ENCODE peak calls at places on chromosomes 3 and 15, in four cellular contexts. One of them, this sample, is unnamed. For H3K4me1, the result is how much of the 10 kb centered on the place peaks cover.

GRCh38 chr15:92277776-92278175 is 115.9 kb upstream of the ST8SIA2 start:
- DNase-seq in neuronal stem cell: no peak
- DNase-seq in K562: no peak
- DNase-seq in OCI-LY7: peak
- DNase-seq in this sample: peak

GRCh38 chr3:41299036-41299435 is 99.7 kb downstream of the CTNNB1 start:
- DNase-seq in OCI-LY7: no peak
- DNase-seq in neuronal stem cell: no peak
- DNase-seq in K562: no peak
- DNase-seq in this sample: no peak

GRCh38 chr15:91857772-91858171 is 4.3 kb downstream of the SLCO3A1 start:
- DNase-seq in neuronal stem cell: no peak
- DNase-seq in K562: no peak
- DNase-seq in OCI-LY7: peak
- DNase-seq in this sample: peak

GRCh38 chr15:100544946-100545345 is 16.2 kb upstream of the CERS3 start:
- DNase-seq in neuronal stem cell: no peak
- DNase-seq in OCI-LY7: no peak
- DNase-seq in K562: no peak
- DNase-seq in this sample: no peak

GRCh38 chr3:50588759-50589433 is 19.6 kb downstream of the HEMK1 start:
- DNase-seq in K562: peak
- DNase-seq in OCI-LY7: no peak
- DNase-seq in neuronal stem cell: no peak
- DNase-seq in this sample: no peak

GRCh38 chr3:194931366-194931765 is 245.7 kb downstream of the FAM43A start:
- DNase-seq in K562: no peak
- DNase-seq in neuronal stem cell: no peak
- DNase-seq in OCI-LY7: no peak
- DNase-seq in this sample: no peak

GRCh38 chr3:56222866-56223265 is 245.4 kb downstream of the ERC2 start:
- DNase-seq in OCI-LY7: no peak
- DNase-seq in K562: no peak
- DNase-seq in neuronal stem cell: no peak
- DNase-seq in this sample: no peak

GRCh38 chr15:101210058-101210457 is 41.8 kb downstream of the CHSY1 start:
- DNase-seq in OCI-LY7: no peak
- DNase-seq in neuronal stem cell: no peak
- DNase-seq in K562: no peak
- DNase-seq in this sample: no peak

GRCh38 chr15:52103217-52104207 is 9.1 kb downstream of the BCL2L10 start:
- DNase-seq in OCI-LY7: peak
- DNase-seq in K562: peak
- DNase-seq in neuronal stem cell: no peak
- DNase-seq in this sample: no peak

GRCh38 chr3:126326629-126327028 is 30.6 kb downstream of the KLF15 start:
- DNase-seq in OCI-LY7: no peak
- DNase-seq in K562: no peak
- DNase-seq in neuronal stem cell: no peak
- DNase-seq in this sample: no peak

GRCh38 chr3:70882104-70882503 is 569.7 kb upstream of the MDFIC2 start:
- DNase-seq in K562: no peak
- DNase-seq in neuronal stem cell: no peak
- DNase-seq in OCI-LY7: no peak
- DNase-seq in this sample: no peak

GRCh38 chr3:95120921-95121320 is 1058.1 kb downstream of the NSUN3 start:
- DNase-seq in OCI-LY7: no peak
- DNase-seq in neuronal stem cell: no peak
- DNase-seq in K562: peak
- DNase-seq in this sample: no peak

GRCh38 chr3:56355570-56356185 is 112.6 kb downstream of the ERC2 start:
- DNase-seq in OCI-LY7: no peak
- DNase-seq in neuronal stem cell: no peak
- DNase-seq in K562: no peak
- DNase-seq in this sample: no peak

GRCh38 chr15:100373037-100373896 is 31.5 kb upstream of the ADAMTS17 start:
- DNase-seq in OCI-LY7: no peak
- DNase-seq in K562: no peak
- DNase-seq in neuronal stem cell: no peak
- DNase-seq in this sample: no peak

GRCh38 chr3:69370156-69370944 is 15.5 kb downstream of the FRMD4B start:
- DNase-seq in neuronal stem cell: no peak
- DNase-seq in K562: no peak
- DNase-seq in OCI-LY7: no peak
- DNase-seq in this sample: no peak

GRCh38 chr3:125137432-125138033 is 75.0 kb downstream of the SLC12A8 start:
- DNase-seq in K562: no peak
- DNase-seq in OCI-LY7: no peak
- DNase-seq in neuronal stem cell: no peak
- DNase-seq in this sample: no peak

GRCh38 chr3:32455609-32456428 is 46.8 kb downstream of the CMTM6 start:
- DNase-seq in K562: no peak
- DNase-seq in neuronal stem cell: no peak
- DNase-seq in OCI-LY7: no peak
- DNase-seq in this sample: no peak

GRCh38 chr3:180049391-180049790 is 12.7 kb upstream of the PEX5L start:
- DNase-seq in K562: no peak
- DNase-seq in neuronal stem cell: no peak
- DNase-seq in OCI-LY7: no peak
- DNase-seq in this sample: no peak

GRCh38 chr3:5330152-5330810 is 142.8 kb downstream of the EDEM1 start:
- DNase-seq in K562: peak
- DNase-seq in OCI-LY7: no peak
- DNase-seq in neuronal stem cell: no peak
- DNase-seq in this sample: no peak

GRCh38 chr3:197674741-197675567 is 61.8 kb downstream of the RUBCN start:
- DNase-seq in OCI-LY7: peak
- DNase-seq in neuronal stem cell: no peak
- DNase-seq in K562: no peak
- DNase-seq in this sample: no peak

GRCh38 chr3:141243295-141243707 is 11.7 kb downstream of the PXYLP1 start:
- DNase-seq in OCI-LY7: no peak
- DNase-seq in neuronal stem cell: no peak
- DNase-seq in K562: peak
- DNase-seq in this sample: no peak

GRCh38 chr15:90184119-90184785 is 16.9 kb upstream of the SEMA4B start:
- DNase-seq in OCI-LY7: no peak
- DNase-seq in neuronal stem cell: no peak
- DNase-seq in K562: peak
- DNase-seq in this sample: peak

GRCh38 chr3:179660872-179661271 is 8.0 kb downstream of the USP13 start:
- DNase-seq in OCI-LY7: no peak
- DNase-seq in neuronal stem cell: no peak
- DNase-seq in K562: no peak
- DNase-seq in this sample: no peak

GRCh38 chr15:42364529-42364928 is 5.2 kb downstream of the CAPN3 start:
- DNase-seq in OCI-LY7: no peak
- DNase-seq in K562: no peak
- DNase-seq in neuronal stem cell: no peak
- DNase-seq in this sample: no peak

GRCh38 chr15:90954712-90955671 is at the start of gene RCCD1:
- DNase-seq in neuronal stem cell: peak
- DNase-seq in K562: peak
- DNase-seq in OCI-LY7: peak
- DNase-seq in this sample: peak

GRCh38 chr3:165507576-165507975 is 311.4 kb upstream of the SLITRK3 start:
- DNase-seq in OCI-LY7: no peak
- DNase-seq in K562: no peak
- DNase-seq in neuronal stem cell: no peak
- DNase-seq in this sample: no peak

GRCh38 chr3:69219101-69219708 is 96.8 kb upstream of the LMOD3 start:
- DNase-seq in OCI-LY7: no peak
- DNase-seq in neuronal stem cell: no peak
- DNase-seq in K562: no peak
- DNase-seq in this sample: no peak

GRCh38 chr3:125110016-125110875 is 54.4 kb upstream of the HEG1 start:
- DNase-seq in K562: no peak
- DNase-seq in OCI-LY7: no peak
- DNase-seq in neuronal stem cell: no peak
- DNase-seq in this sample: no peak

GRCh38 chr3:159536876-159537275 is 451.8 kb upstream of the IL12A start:
- DNase-seq in OCI-LY7: no peak
- DNase-seq in neuronal stem cell: no peak
- DNase-seq in K562: no peak
- DNase-seq in this sample: no peak

GRCh38 chr3:174116421-174116820 is 718.9 kb downstream of the NLGN1 start:
- DNase-seq in OCI-LY7: no peak
- DNase-seq in neuronal stem cell: no peak
- DNase-seq in K562: no peak
- DNase-seq in this sample: no peak

GRCh38 chr3:187464682-187465081 is 96.5 kb downstream of the RTP4 start:
- DNase-seq in neuronal stem cell: no peak
- DNase-seq in K562: no peak
- DNase-seq in OCI-LY7: no peak
- DNase-seq in this sample: no peak

GRCh38 chr15:57134877-57135276 is 216.4 kb downstream of the TCF12 start:
- DNase-seq in K562: no peak
- DNase-seq in neuronal stem cell: no peak
- DNase-seq in OCI-LY7: no peak
- DNase-seq in this sample: no peak

GRCh38 chr3:61561374-61562041 is at the start of gene PTPRG:
- DNase-seq in K562: no peak
- DNase-seq in neuronal stem cell: no peak
- DNase-seq in OCI-LY7: peak
- DNase-seq in this sample: peak

GRCh38 chr3:25151497-25151896 is 276.6 kb upstream of the RARB start:
- DNase-seq in OCI-LY7: no peak
- DNase-seq in K562: no peak
- DNase-seq in neuronal stem cell: no peak
- DNase-seq in this sample: no peak

GRCh38 chr3:120680193-120680894 is 1.7 kb downstream of the HGD start:
- DNase-seq in neuronal stem cell: no peak
- DNase-seq in OCI-LY7: no peak
- DNase-seq in K562: no peak
- DNase-seq in this sample: no peak

GRCh38 chr15:33831646-33832045 is 136.7 kb upstream of the CHRM5 start:
- DNase-seq in OCI-LY7: no peak
- DNase-seq in neuronal stem cell: no peak
- DNase-seq in K562: no peak
- DNase-seq in this sample: no peak

GRCh38 chr3:52190294-52190841 is 7.6 kb upstream of the ALAS1 start:
- DNase-seq in K562: peak
- DNase-seq in OCI-LY7: no peak
- DNase-seq in neuronal stem cell: no peak
- DNase-seq in this sample: no peak

DNA sequence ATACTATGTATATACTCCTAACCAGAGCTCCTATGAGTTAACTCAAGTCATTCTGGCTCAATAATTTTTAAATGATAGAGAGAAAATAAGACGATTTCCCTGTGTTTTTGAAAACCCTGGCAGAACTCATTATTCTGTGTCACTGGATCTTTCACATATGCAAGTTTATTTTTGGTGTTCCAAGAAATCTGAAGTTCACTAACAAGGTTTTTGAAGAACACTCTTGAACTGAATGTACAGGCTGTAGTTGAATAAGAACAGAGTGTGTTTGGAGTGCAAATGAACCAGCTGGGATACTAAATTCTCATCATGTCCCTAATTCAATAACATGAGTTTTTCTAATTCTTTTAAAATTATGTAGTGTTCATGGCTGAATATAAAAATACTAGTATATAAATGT is 466.9 kb upstream of the SUCLG2 start:
- DNase-seq in neuronal stem cell: no peak
- DNase-seq in OCI-LY7: no peak
- DNase-seq in K562: no peak
- DNase-seq in this sample: no peak
- H2AFZ ChIP-seq in neuronal stem cell: no peak
- H2AFZ ChIP-seq in OCI-LY7: no peak
- H2AFZ ChIP-seq in K562: no peak
- H2AFZ ChIP-seq in this sample: no peak

GRCh38 chr3:72554689-72555088 is 293.6 kb downstream of the SHQ1 start:
- DNase-seq in OCI-LY7: no peak
- DNase-seq in neuronal stem cell: no peak
- DNase-seq in K562: no peak
- DNase-seq in this sample: no peak
- H3K4me1 ChIP-seq in OCI-LY7: under half
- H3K4me1 ChIP-seq in neuronal stem cell: under half
- H3K4me1 ChIP-seq in K562: under half
- H3K4me1 ChIP-seq in this sample: under half

GRCh38 chr3:157611176-157611575 is 108.0 kb upstream of the VEPH1 start:
- DNase-seq in neuronal stem cell: no peak
- DNase-seq in OCI-LY7: no peak
- DNase-seq in K562: no peak
- DNase-seq in this sample: no peak
- H2AFZ ChIP-seq in neuronal stem cell: no peak
- H2AFZ ChIP-seq in OCI-LY7: no peak
- H2AFZ ChIP-seq in K562: no peak
- H2AFZ ChIP-seq in this sample: no peak

DNA sequence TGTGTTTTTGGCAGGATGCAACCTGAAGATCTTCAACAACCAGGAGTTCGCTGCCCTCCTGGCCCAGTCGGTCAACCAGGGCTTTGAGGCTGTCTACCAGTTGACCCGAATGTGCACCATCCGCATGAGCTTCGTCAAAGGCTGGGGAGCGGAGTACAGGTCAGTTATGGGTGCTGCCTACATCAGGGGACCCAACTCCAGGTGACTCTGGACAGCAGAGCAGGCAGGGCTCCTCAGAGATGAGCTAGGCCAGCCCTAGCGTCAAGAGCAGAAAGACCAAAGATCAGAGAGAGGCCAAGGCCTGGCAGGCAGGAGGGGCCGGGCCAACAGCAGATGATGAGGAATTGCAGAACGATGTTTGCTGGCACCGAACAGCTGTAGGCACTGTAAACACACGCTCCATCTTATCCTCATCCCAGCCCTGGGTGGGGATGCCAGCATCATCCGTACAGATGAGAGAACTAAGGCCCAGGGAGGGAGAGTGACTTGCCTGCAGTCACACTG is 67.1 kb downstream of the AAGAB start:
- DNase-seq in neuronal stem cell: no peak
- DNase-seq in OCI-LY7: no peak
- DNase-seq in K562: no peak
- DNase-seq in this sample: no peak
- H3K4me1 ChIP-seq in neuronal stem cell: under half
- H3K4me1 ChIP-seq in OCI-LY7: under half
- H3K4me1 ChIP-seq in K562: under half
- H3K4me1 ChIP-seq in this sample: under half

This sample was measured in MM.1S.